ENCODE peak calls at places on chromosome 17, in four cellular contexts. O is adrenal gland, D is Panc1, T is thoracic aorta. A is an unnamed sample.

GRCh38 chr17:10151667-10152496 is 46.5 kb downstream of the GAS7 start:
- DNase-seq in D (no peak), T (no peak), O (peak), A (no peak)

GRCh38 chr17:61980535-61980934 is 52.8 kb upstream of the INTS2 start:
- DNase-seq in D (no peak), O (no peak), T (no peak), A (no peak)

GRCh38 chr17:67992541-67993152 is 3.6 kb downstream of the C17orf58 start:
- DNase-seq in T (no peak), O (no peak), D (no peak), A (no peak)

GRCh38 chr17:4304417-4305027 is 40.7 kb upstream of the ANKFY1 start:
- DNase-seq in T (no peak), D (no peak), O (no peak), A (no peak)

GRCh38 chr17:1724869-1725641 is 551 bp downstream of the WDR81 start:
- DNase-seq in D (no peak), O (no peak), T (no peak), A (no peak)

GRCh38 chr17:77602062-77602746 is 356.3 kb upstream of the TNRC6C start:
- DNase-seq in O (peak), D (no peak), T (peak), A (peak)

GRCh38 chr17:44327715-44328449 is 3.3 kb upstream of the SLC25A39 start:
- DNase-seq in D (no peak), O (no peak), T (no peak), A (no peak)

GRCh38 chr17:2056221-2057129 is 1.6 kb downstream of the HIC1 start:
- DNase-seq in D (no peak), O (no peak), T (no peak), A (no peak)

GRCh38 chr17:62807812-62808575 is at the start of gene MARCHF10:
- DNase-seq in O (no peak), D (no peak), T (no peak), A (no peak)

GRCh38 chr17:68906638-68907037 is 48.6 kb downstream of the ABCA8 start:
- DNase-seq in O (no peak), T (no peak), D (no peak), A (no peak)

GRCh38 chr17:33202011-33202410 is 91.1 kb downstream of the ASIC2 start:
- DNase-seq in T (no peak), O (no peak), D (no peak), A (peak)

GRCh38 chr17:74211929-74212261 is 1.5 kb upstream of the TTYH2 start:
- DNase-seq in O (no peak), D (no peak), T (no peak), A (no peak)

GRCh38 chr17:62650587-62650986 is 23.1 kb downstream of the MRC2 start:
- DNase-seq in O (no peak), T (no peak), D (no peak), A (no peak)

GRCh38 chr17:49049265-49049664 is 52.1 kb downstream of the IGF2BP1 start:
- DNase-seq in T (no peak), D (no peak), O (no peak), A (no peak)

GRCh38 chr17:60134396-60135159 is 15.2 kb upstream of the CA4 start:
- DNase-seq in O (peak), T (no peak), D (no peak), A (no peak)

GRCh38 chr17:39946551-39947330 is 16.1 kb upstream of the GSDMA start:
- DNase-seq in D (no peak), T (no peak), O (no peak), A (no peak)

GRCh38 chr17:596287-596686 is 118.4 kb downstream of the VPS53 start:
- DNase-seq in D (no peak), T (no peak), O (peak), A (no peak)

GRCh38 chr17:28493467-28493866 is 12.7 kb upstream of the FOXN1 start:
- DNase-seq in T (no peak), O (no peak), D (no peak), A (no peak)

GRCh38 chr17:67289174-67289876 is 44.3 kb upstream of the HELZ start:
- DNase-seq in O (peak), T (peak), D (no peak), A (peak)

GRCh38 chr17:80666867-80667266 is 122.2 kb downstream of the RPTOR start:
- DNase-seq in O (no peak), T (no peak), D (no peak), A (no peak)

GRCh38 chr17:80663783-80664206 is 119.2 kb downstream of the RPTOR start:
- DNase-seq in O (no peak), T (no peak), D (no peak), A (no peak)

GRCh38 chr17:80665792-80666191 is 121.2 kb downstream of the RPTOR start:
- DNase-seq in O (no peak), T (no peak), D (no peak), A (no peak)

GRCh38 chr17:80662557-80662956 is 117.9 kb downstream of the RPTOR start:
- DNase-seq in O (no peak), T (no peak), D (no peak), A (no peak)

DNA sequence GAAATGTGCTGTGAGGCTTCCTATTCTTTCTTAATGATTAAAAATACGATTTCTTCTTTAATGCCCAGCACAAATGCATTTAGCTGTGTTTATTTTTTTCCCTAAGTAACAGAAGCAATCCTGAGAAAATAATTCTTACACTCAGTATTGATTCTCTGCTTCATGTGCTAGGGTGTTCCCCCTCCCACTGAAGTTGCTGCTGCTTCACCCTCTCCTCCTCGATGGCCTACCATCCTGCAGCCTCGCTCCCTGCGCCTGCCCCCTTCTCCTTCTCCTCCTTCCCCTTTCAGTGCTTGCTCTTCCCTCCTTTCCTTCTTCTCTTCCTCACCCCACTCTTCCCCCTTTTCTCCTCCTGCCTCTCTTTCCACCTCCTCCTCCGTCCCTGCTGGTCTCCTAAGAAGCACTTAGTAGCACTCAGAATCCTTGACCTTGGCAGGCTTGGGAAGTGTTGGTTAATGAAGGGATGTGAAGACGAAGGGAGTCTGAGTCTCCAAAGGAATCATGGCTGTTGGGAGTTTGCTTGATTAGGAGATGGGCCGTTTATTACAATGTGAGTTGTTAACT is 119.7 kb downstream of the RPTOR start:
- DNase-seq in D (no peak), T (no peak), O (no peak), A (no peak)
- H3K4me3 ChIP-seq in D (no peak), T (no peak), O (no peak), A (no peak)

GRCh38 chr17:57868775-57869598 is 19.1 kb upstream of the MRPS23 start:
- DNase-seq in T (no peak), D (no peak), O (no peak), A (no peak)
- H3K27ac ChIP-seq in T (peak), D (peak), O (peak), A (peak)

GRCh38 chr17:72419866-72420774 is 299.3 kb downstream of the SOX9 start:
- DNase-seq in T (no peak), O (no peak), D (no peak), A (no peak)
- TF ChIP-seq CTCF in T (no peak), O (no peak), D (no peak), A (no peak)

DNA sequence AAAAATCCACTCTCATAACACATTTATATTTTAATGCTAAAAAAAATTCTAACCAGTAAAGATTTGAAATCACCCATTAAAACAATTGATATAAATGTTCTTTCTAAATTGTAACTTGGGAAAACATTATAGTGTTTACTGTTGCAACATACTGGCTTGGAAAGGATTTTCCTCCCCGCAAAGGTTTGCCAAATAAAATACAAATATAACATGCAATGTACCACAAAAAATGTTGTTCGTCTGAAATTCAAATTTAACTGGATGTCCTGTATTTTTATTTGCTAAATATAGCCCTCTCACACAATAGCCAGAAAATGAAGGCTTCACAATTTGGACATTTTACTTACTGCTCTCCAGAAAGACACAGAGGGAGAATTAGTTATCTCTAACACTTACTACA is 743.8 kb downstream of the KCNJ2 start:
- DNase-seq in O (no peak), T (no peak), D (no peak), A (no peak)
- H3K4me3 ChIP-seq in O (no peak), T (no peak), D (no peak), A (no peak)